ENCODE peak calls at places on chromosomes 6 and 20, in nine cellular contexts. G is occipital lobe; W is HFFc6; I is anterior cingulate cortex; T is adipocyte; L is stimulated activated CD4-positive, alpha-beta T cell treated with anti-CD3 and anti-CD28 coated beads, Interleukin-1b, Interleukin-23, amount 100 ng/mL, for 24 hours; A is activated gamma-delta T cell treated with anti-CD3 and anti-CD28 coated beads, Interleukin-2, amount 50 U/mL, for 16 hours; S is GM10248; R is NCI-H1092 treated with DMSO at 0.1 percent for 48 hours. K is an unnamed sample.

GRCh38 chr6:137155830-137156229 is 17.6 kb downstream of the IL22RA2 start:
- DNase-seq in I (no peak), W (no peak), R (no peak), G (no peak), A (peak; percentile 16), T (peak; percentile 16), S (peak; percentile 26), L (peak; percentile 25), K (no peak)

GRCh38 chr6:56620229-56620868 is 22.3 kb downstream of the DST start:
- DNase-seq in T (no peak), S (no peak), I (no peak), L (no peak), W (no peak), R (no peak), G (no peak), A (no peak), K (no peak)

GRCh38 chr20:32830437-32830836 is 10.7 kb downstream of the MAPRE1 start:
- DNase-seq in A (no peak), T (peak; percentile 76), S (no peak), W (no peak), R (no peak), G (no peak), I (no peak), L (no peak), K (no peak)

GRCh38 chr6:32608374-32608773 is 18.7 kb upstream of the HLA-DRB1 start:
- DNase-seq in I (no peak), A (no peak), T (no peak), W (no peak), L (no peak), R (no peak), G (no peak), S (no peak), K (no peak)

GRCh38 chr20:17657079-17657825 is 24.8 kb downstream of the RRBP1 start:
- DNase-seq in I (no peak), W (no peak), A (no peak), T (no peak), R (no peak), L (no peak), S (no peak), G (no peak), K (no peak)

GRCh38 chr6:106363401-106364138 is 3.1 kb downstream of the CRYBG1 start:
- DNase-seq in T (no peak), R (no peak), S (no peak), W (no peak), G (no peak), L (no peak), I (no peak), A (no peak), K (no peak)

GRCh38 chr6:137867685-137868509 is 838 bp downstream of the TNFAIP3 start:
- DNase-seq in G (no peak), S (no peak), L (no peak), T (peak; percentile 60), A (no peak), W (no peak), I (no peak), R (no peak), K (no peak)

GRCh38 chr6:158764188-158764849 is 54.8 kb downstream of the EZR start:
- DNase-seq in R (no peak), A (no peak), S (no peak), T (no peak), G (no peak), I (no peak), L (no peak), W (no peak), K (no peak)

GRCh38 chr6:20946037-20946436 is 411.8 kb downstream of the CDKAL1 start:
- DNase-seq in W (peak; percentile 4), I (no peak), T (no peak), A (no peak), L (no peak), S (peak; percentile 34), G (no peak), R (no peak), K (no peak)

GRCh38 chr20:49163696-49164095 is 24.4 kb downstream of the STAU1 start:
- DNase-seq in G (no peak), T (no peak), S (no peak), I (no peak), L (no peak), R (no peak), W (no peak), A (no peak), K (no peak)

GRCh38 chr20:48489656-48490055 is 338.1 kb downstream of the PREX1 start:
- DNase-seq in W (no peak), G (no peak), A (no peak), I (peak; percentile 1), S (no peak), R (peak; percentile 38), L (no peak), T (no peak), K (no peak)

GRCh38 chr6:91428953-91429560 is 842.2 kb upstream of the MAP3K7 start:
- DNase-seq in R (no peak), L (no peak), I (no peak), W (no peak), T (no peak), G (no peak), S (no peak), A (no peak), K (no peak)

GRCh38 chr6:81295310-81295709 is 457.2 kb downstream of the TENT5A start:
- DNase-seq in T (no peak), L (no peak), R (no peak), G (no peak), A (no peak), W (no peak), I (no peak), S (no peak), K (no peak)

GRCh38 chr20:48149887-48150286 is 364.6 kb upstream of the SULF2 start:
- DNase-seq in A (no peak), W (no peak), G (no peak), S (no peak), T (no peak), L (no peak), R (no peak), I (no peak), K (no peak)

GRCh38 chr20:46974669-46975434 is 80.2 kb downstream of the EYA2 start:
- DNase-seq in G (no peak), L (no peak), W (no peak), R (no peak), A (no peak), T (no peak), S (no peak), I (no peak), K (no peak)

K was measured in NCI-H1105.